ENCODE peak calls at places on chromosomes 3 and 15, in six cellular contexts. F is progenitor cell of endocrine pancreas, Q is fibroblast of lung, L is body of pancreas, S is lung, D is uterus. H is an unnamed sample.
A peak's percentile ranks its signal among the peaks of the same experiment; 100 is the strongest.

GRCh38 chr3:162391301-162391700 is 894.7 kb downstream of the OTOL1 start:
- DNase-seq in D (no peak), S (no peak), F (no peak), Q (peak; percentile 72), L (no peak), H (no peak)

GRCh38 chr15:65731926-65732325 is 60.2 kb downstream of the DENND4A start:
- DNase-seq in F (no peak), D (no peak), S (no peak), Q (no peak), L (no peak), H (no peak)

GRCh38 chr3:112815981-112816380 is 30.7 kb downstream of the CD200R1L start:
- DNase-seq in S (no peak), F (no peak), D (no peak), L (no peak), Q (peak; percentile 62), H (no peak)

GRCh38 chr15:52303093-52303772 is 7.6 kb upstream of the MYO5C start:
- DNase-seq in L (no peak), D (no peak), Q (no peak), F (no peak), S (no peak), H (no peak)

GRCh38 chr3:195763843-195764825 is 43.4 kb downstream of the MUC20 start:
- DNase-seq in L (no peak), Q (no peak), F (no peak), D (no peak), S (peak; percentile 27), H (no peak)

GRCh38 chr3:52436500-52437106 is 8.3 kb downstream of the SEMA3G start:
- DNase-seq in D (no peak), L (no peak), S (no peak), F (no peak), Q (no peak), H (no peak)

GRCh38 chr15:88651293-88651692 is 12.5 kb downstream of the ISG20 start:
- DNase-seq in D (peak; percentile 8), S (no peak), F (no peak), Q (no peak), L (no peak), H (no peak)

GRCh38 chr3:155495387-155495786 is 201.9 kb upstream of the STRIT1 start:
- DNase-seq in Q (peak; percentile 52), S (no peak), D (no peak), F (no peak), L (no peak), H (no peak)

GRCh38 chr3:173733029-173733652 is 335.6 kb downstream of the NLGN1 start:
- DNase-seq in Q (peak; percentile 55), S (no peak), F (no peak), L (peak; percentile 11), D (no peak), H (no peak)

GRCh38 chr3:30286007-30286669 is 320.3 kb upstream of the TGFBR2 start:
- DNase-seq in S (peak; percentile 60), F (no peak), Q (peak; percentile 98), D (peak; percentile 85), L (peak; percentile 87), H (no peak)

GRCh38 chr3:12907296-12907695 is 65.9 kb upstream of the RPL32 start:
- DNase-seq in L (no peak), S (no peak), D (no peak), Q (no peak), F (no peak), H (no peak)

GRCh38 chr3:197038604-197039003 is 9.0 kb upstream of the MELTF start:
- DNase-seq in S (no peak), Q (no peak), L (no peak), D (no peak), F (no peak), H (no peak)

GRCh38 chr3:78632925-78633324 is 1134.9 kb downstream of the ROBO1 start:
- DNase-seq in F (no peak), S (no peak), L (no peak), D (no peak), Q (no peak), H (no peak)

GRCh38 chr15:43105077-43105769 is 615 bp downstream of the UBR1 start:
- DNase-seq in Q (peak; percentile 12), S (no peak), F (no peak), D (no peak), L (peak; percentile 77), H (no peak)

GRCh38 chr3:97958396-97958795 is 13.8 kb downstream of the RIOX2 start:
- DNase-seq in F (no peak), Q (peak; percentile 58), L (no peak), D (no peak), S (no peak), H (no peak)

GRCh38 chr15:40951764-40952163 is 1.5 kb upstream of the CHAC1 start:
- DNase-seq in F (no peak), D (no peak), L (no peak), Q (no peak), S (no peak), H (no peak)

GRCh38 chr15:81221449-81221848 is 24.8 kb downstream of the IL16 start:
- DNase-seq in S (no peak), Q (no peak), L (no peak), D (no peak), F (no peak), H (no peak)

GRCh38 chr3:148092624-148093194 is 605.0 kb upstream of the AGTR1 start:
- DNase-seq in D (no peak), Q (no peak), L (no peak), F (no peak), S (no peak), H (no peak)

GRCh38 chr15:66156310-66156975 is 97.1 kb downstream of the MEGF11 start:
- DNase-seq in S (no peak), L (no peak), Q (no peak), D (no peak), F (no peak), H (no peak)

GRCh38 chr3:146277953-146278631 is 27.2 kb upstream of the PLSCR4 start:
- DNase-seq in D (peak; percentile 61), S (no peak), Q (peak; percentile 94), L (peak; percentile 25), F (no peak), H (no peak)

GRCh38 chr3:9402410-9403228 is 5.2 kb downstream of the SETD5 start:
- DNase-seq in D (no peak), L (peak; percentile 75), F (peak; percentile 44), Q (peak; percentile 46), S (no peak), H (peak; percentile 88)

GRCh38 chr15:67508367-67508766 is 12.6 kb upstream of the C15orf61 start:
- DNase-seq in F (no peak), S (no peak), D (no peak), L (no peak), Q (no peak), H (no peak)

GRCh38 chr15:69303337-69304175 is 4.8 kb downstream of the PAQR5 start:
- DNase-seq in S (no peak), Q (peak; percentile 7), F (no peak), D (no peak), L (no peak), H (no peak)

GRCh38 chr3:158916111-158916510 is 114.3 kb downstream of the MFSD1 start:
- DNase-seq in Q (no peak), D (no peak), L (no peak), S (no peak), F (no peak), H (no peak)

GRCh38 chr3:158918451-158918850 is 116.6 kb downstream of the MFSD1 start:
- DNase-seq in F (no peak), Q (peak; percentile 7), L (no peak), D (no peak), S (no peak), H (no peak)

GRCh38 chr3:158920375-158920774 is 118.5 kb downstream of the MFSD1 start:
- DNase-seq in Q (peak; percentile 17), D (no peak), L (no peak), F (no peak), S (no peak), H (no peak)

GRCh38 chr3:158912621-158913020 is 110.8 kb downstream of the MFSD1 start:
- DNase-seq in F (no peak), Q (peak; percentile 2), D (no peak), S (no peak), L (no peak), H (no peak)

GRCh38 chr3:158918008-158918407 is 116.2 kb downstream of the MFSD1 start:
- DNase-seq in Q (peak; percentile 80), S (no peak), L (peak; percentile 62), D (no peak), F (peak; percentile 47), H (peak; percentile 71)
- TF ChIP-seq CTCF in Q (peak; percentile 80), S (no peak), L (peak; percentile 56), D (no peak), F (peak; percentile 77), H (peak; percentile 66)

DNA sequence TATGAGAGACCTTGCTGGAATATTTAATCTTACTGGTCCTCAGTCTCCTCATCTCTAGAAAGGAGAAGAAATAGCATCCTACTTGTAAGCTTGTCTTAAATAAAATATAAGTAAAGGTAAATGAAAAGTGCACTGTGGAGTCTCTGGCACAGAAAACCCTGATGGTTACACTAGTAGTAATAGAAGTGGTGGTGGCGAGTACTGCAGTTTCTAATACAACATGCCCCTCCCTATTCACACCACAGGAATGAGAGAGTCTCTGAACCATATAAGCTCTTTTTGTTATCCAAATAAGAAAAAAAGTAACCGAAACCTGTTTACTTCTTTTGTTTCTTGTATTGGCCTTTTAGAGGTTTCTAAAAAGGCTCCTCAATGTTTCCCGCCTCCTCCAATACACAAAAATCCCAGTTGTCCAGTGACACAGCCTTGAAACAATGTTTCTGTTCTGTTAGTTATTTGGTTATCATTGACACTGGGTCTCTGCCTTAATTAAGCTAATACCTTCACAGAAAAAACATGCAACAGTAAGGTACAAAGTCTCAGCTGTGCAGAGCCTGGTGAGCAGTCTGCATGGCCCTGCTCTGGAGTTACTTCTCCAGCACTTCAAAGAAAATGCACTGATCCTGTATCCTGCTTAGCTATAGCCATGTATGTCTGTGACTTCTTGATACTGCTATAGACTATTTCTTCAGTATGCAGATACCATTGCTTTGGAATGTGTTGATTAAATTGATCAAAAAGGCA is 315.7 kb upstream of the IL12A start:
- DNase-seq in Q (peak; percentile 6), D (no peak), L (no peak), S (no peak), F (no peak), H (no peak)
- TF ChIP-seq CTCF in Q (no peak), D (no peak), L (no peak), S (no peak), F (peak; percentile 36), H (no peak)

GRCh38 chr3:128459451-128459820 is 7.3 kb downstream of the DNAJB8 start:
- DNase-seq in S (no peak), D (no peak), L (no peak), F (no peak), Q (no peak), H (no peak)
- TF ChIP-seq CTCF in S (no peak), D (no peak), L (no peak), F (no peak), Q (no peak), H (no peak)

DNA sequence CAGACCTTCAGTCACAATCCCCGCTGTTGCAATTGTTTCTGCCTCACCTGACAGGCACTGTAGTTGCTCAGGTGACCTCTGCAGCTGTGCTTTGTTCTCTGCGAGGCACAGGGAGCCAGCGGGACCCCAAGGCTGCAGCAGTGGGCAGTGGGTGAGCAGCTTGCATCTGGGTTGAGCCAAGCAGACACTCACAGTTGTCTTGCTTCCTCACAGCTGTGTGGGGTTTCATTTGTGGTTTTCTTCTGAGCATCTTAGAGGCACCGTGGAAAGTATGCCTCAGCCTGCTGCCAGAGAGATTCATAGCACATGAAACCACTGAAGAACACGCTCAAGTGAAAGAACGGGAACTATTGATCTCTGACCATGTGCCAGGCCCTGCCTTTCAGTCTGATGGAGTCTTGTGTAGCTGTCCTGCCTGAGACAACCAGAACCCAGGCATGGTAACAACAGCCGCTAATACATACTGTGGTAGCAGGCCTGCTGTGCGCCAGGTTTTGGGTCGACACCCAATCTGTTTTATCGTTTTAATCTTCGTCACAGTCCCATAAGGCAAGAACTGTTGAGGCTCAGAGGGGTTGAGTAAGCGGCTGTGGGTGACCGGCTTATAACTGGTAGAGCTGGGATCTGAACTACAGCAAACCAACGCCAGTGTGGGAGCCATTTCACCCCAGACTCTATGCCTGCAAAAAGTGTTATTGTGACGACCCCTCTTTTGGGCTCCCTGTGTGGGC is 33.4 kb downstream of the GRK7 start:
- DNase-seq in D (no peak), L (peak; percentile 47), Q (peak; percentile 85), F (no peak), S (no peak), H (no peak)
- TF ChIP-seq CTCF in D (no peak), L (no peak), Q (no peak), F (no peak), S (no peak), H (no peak)

H was measured in glutamatergic neuron.